ENCODE peak calls at places on chromosomes 16 and 17, in six cellular contexts. Z, L, N, Y, M and V are unnamed samples.

GRCh38 chr17:59332890-59333377 is 1.5 kb downstream of the YPEL2 start:
- DNase-seq in Y (peak), M (peak), L (peak), N (no peak), Z (no peak), V (no peak)

GRCh38 chr16:15843635-15844279 is 13.1 kb downstream of the MYH11 start:
- DNase-seq in N (no peak), L (no peak), Y (no peak), Z (no peak), M (no peak), V (no peak)

GRCh38 chr16:84850714-84851113 is 30.9 kb downstream of the CRISPLD2 start:
- DNase-seq in Z (no peak), N (no peak), M (peak), Y (no peak), L (no peak), V (no peak)

GRCh38 chr17:20922128-20922670 is 120.6 kb downstream of the USP22 start:
- DNase-seq in Y (no peak), Z (no peak), N (no peak), M (no peak), L (peak), V (no peak)

GRCh38 chr16:75080205-75081029 is 36.2 kb downstream of the LDHD start:
- DNase-seq in Y (no peak), L (peak), M (no peak), Z (no peak), N (peak), V (no peak)

GRCh38 chr17:45646288-45646988 is 137.7 kb upstream of the CRHR1 start:
- DNase-seq in N (no peak), Z (no peak), M (no peak), Y (peak), L (no peak), V (no peak)

GRCh38 chr17:42453544-42453943 is 5.1 kb upstream of the ATP6V0A1 start:
- DNase-seq in L (no peak), N (no peak), M (no peak), Z (no peak), Y (peak), V (no peak)

GRCh38 chr16:67708368-67708771 is 10.7 kb downstream of the GFOD2 start:
- DNase-seq in Z (no peak), M (no peak), Y (no peak), L (no peak), N (no peak), V (no peak)